ENCODE peak calls at places on chromosomes 2 and 18, in six cellular contexts. I is body of pancreas; N is esophagus squamous epithelium; L is lower lobe of right lung; Y is thoracic aorta; H is naive thymus-derived CD4-positive, alpha-beta T cell. S is an unnamed sample. For H3K4me1, the result is how much of the 10 kb centered on the place peaks cover.

GRCh38 chr2:109406301-109406700 is 207.5 kb downstream of the SEPTIN10 start:
- DNase-seq in I (no peak), N (no peak), L (no peak), H (no peak), Y (no peak), S (no peak)

GRCh38 chr2:49286045-49286444 is 131.7 kb upstream of the FSHR start:
- DNase-seq in L (no peak), Y (no peak), H (no peak), I (no peak), N (no peak), S (no peak)

GRCh38 chr18:1914489-1914888 is 656.8 kb downstream of the METTL4 start:
- DNase-seq in L (no peak), H (no peak), N (no peak), Y (no peak), I (no peak), S (no peak)

GRCh38 chr18:10927290-10927979 is 221.9 kb downstream of the PIEZO2 start:
- DNase-seq in N (no peak), I (no peak), H (no peak), L (no peak), Y (no peak), S (no peak)

GRCh38 chr18:76823574-76823973 is 1.2 kb downstream of the ZNF236 start:
- DNase-seq in L (peak), H (peak), Y (no peak), I (peak), N (no peak), S (no peak)

GRCh38 chr2:74739733-74740241 is 85.7 kb downstream of the SEMA4F start:
- DNase-seq in H (no peak), Y (no peak), I (no peak), N (no peak), L (no peak), S (no peak)

GRCh38 chr18:74473976-74474375 is 16.9 kb upstream of the DIPK1C start:
- DNase-seq in Y (no peak), I (no peak), H (no peak), L (no peak), N (no peak), S (no peak)

GRCh38 chr2:62306751-62307468 is 111.0 kb downstream of the B3GNT2 start:
- DNase-seq in Y (no peak), I (no peak), L (no peak), N (no peak), H (no peak), S (peak)

GRCh38 chr2:207163815-207164747 is 1.7 kb downstream of the KLF7 start:
- DNase-seq in Y (peak), L (peak), N (peak), H (no peak), I (peak), S (no peak)

GRCh38 chr2:63050186-63050915 is at the start of gene OTX1:
- DNase-seq in H (no peak), Y (no peak), L (peak), I (peak), N (no peak), S (no peak)

GRCh38 chr2:147520817-147521216 is 324.0 kb upstream of the ACVR2A start:
- DNase-seq in H (no peak), Y (no peak), N (no peak), I (no peak), L (no peak), S (no peak)

GRCh38 chr2:232586943-232587342 is 36.5 kb downstream of the EIF4E2 start:
- DNase-seq in L (no peak), H (no peak), N (no peak), Y (no peak), I (no peak), S (no peak)

GRCh38 chr2:150134223-150134858 is 353.1 kb downstream of the RND3 start:
- DNase-seq in Y (no peak), N (no peak), L (no peak), I (no peak), H (no peak), S (no peak)

GRCh38 chr18:63260075-63260754 is 59.4 kb downstream of the BCL2 start:
- DNase-seq in H (no peak), L (no peak), I (no peak), Y (no peak), N (no peak), S (no peak)

GRCh38 chr2:98118852-98119251 is 31.9 kb downstream of the VWA3B start:
- DNase-seq in H (no peak), L (no peak), Y (no peak), N (no peak), I (no peak), S (no peak)

GRCh38 chr2:213317929-213318328 is 33.7 kb downstream of the SPAG16 start:
- DNase-seq in I (no peak), Y (no peak), N (no peak), H (no peak), L (no peak), S (no peak)

GRCh38 chr2:9796056-9796792 is 47.0 kb upstream of the TAF1B start:
- DNase-seq in N (no peak), I (no peak), H (no peak), Y (no peak), L (no peak), S (no peak)
- H3K4me1 ChIP-seq in N (under half), I (under half), H (under half), Y (under half), L (under half), S (under half)

GRCh38 chr2:20443276-20443920 is 3.5 kb upstream of the RHOB start:
- DNase-seq in N (no peak), H (peak), Y (no peak), L (no peak), I (peak), S (no peak)
- H3K27ac ChIP-seq in N (peak), H (no peak), Y (peak), L (peak), I (peak), S (no peak)

DNA sequence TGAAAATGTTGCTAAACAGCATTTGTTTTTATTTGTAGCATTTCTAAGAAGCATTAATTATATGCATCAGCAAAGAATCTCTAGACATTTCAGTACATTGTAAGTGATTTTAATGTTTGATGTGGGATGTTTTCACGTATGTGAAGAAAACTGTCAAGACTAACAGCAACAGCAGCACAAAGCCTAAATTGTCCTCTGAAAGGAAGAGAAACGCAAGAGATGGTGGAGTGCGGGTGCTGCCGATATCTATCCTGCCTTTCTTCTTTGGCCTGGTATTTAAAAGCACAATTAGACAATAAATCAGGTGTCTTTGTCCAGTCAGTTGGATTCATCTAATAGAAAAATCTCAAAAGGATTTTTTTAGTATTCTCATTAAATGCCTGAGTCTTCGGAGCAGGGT is 3.1 kb downstream of the TWIST2 start:
- DNase-seq in L (no peak), Y (no peak), H (no peak), I (no peak), N (no peak), S (no peak)
- H3K4me3 ChIP-seq in L (no peak), Y (no peak), H (no peak), I (no peak), N (peak), S (no peak)

GRCh38 chr2:209145941-209146681 is 277.7 kb upstream of the MAP2 start:
- DNase-seq in H (no peak), I (no peak), L (no peak), N (no peak), Y (no peak), S (no peak)

GRCh38 chr2:209141142-209141541 is 282.7 kb upstream of the MAP2 start:
- DNase-seq in H (no peak), I (no peak), N (no peak), Y (no peak), L (no peak), S (no peak)

GRCh38 chr2:209138079-209138478 is 285.8 kb upstream of the MAP2 start:
- DNase-seq in L (no peak), H (no peak), I (no peak), N (no peak), Y (no peak), S (no peak)

GRCh38 chr2:209146682-209147320 is 277.0 kb upstream of the MAP2 start:
- DNase-seq in L (no peak), H (no peak), N (no peak), Y (no peak), I (no peak), S (no peak)

GRCh38 chr2:209141818-209142217 is 282.0 kb upstream of the MAP2 start:
- DNase-seq in Y (no peak), N (no peak), L (no peak), H (no peak), I (no peak), S (no peak)
- H3K4me1 ChIP-seq in Y (under half), N (under half), L (under half), H (under half), I (under half), S (under half)

GRCh38 chr2:217904614-217904965 is 98.2 kb downstream of the TNS1 start:
- DNase-seq in I (no peak), L (no peak), H (no peak), Y (no peak), N (no peak), S (no peak)
- H3K27ac ChIP-seq in I (peak), L (peak), H (no peak), Y (peak), N (peak), S (no peak)

DNA sequence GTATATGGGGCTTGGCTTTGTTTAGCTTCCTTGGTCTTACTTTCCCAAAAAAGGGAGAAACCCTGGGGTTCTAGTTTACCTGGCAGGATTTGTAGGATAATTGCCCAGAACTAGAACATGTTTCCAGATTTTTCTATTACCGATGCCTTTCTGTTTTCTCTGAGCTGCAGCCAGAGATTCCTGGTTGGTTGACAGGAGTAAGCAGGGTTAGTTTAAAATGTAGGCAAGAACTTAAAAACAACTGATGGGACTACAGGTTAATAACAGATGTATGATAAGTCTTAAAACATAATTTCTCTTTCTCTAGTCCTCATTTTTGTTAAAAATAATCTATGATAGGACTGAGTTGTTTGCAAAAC is 38.9 kb upstream of the GMCL1 start:
- DNase-seq in H (no peak), I (no peak), Y (no peak), N (no peak), L (no peak), S (no peak)
- H3K4me3 ChIP-seq in H (no peak), I (no peak), Y (peak), N (no peak), L (no peak), S (no peak)